ENCODE peak calls at places on chromosome 21, in nine cellular contexts. One of them, this sample, is unnamed.

GRCh38 chr21:28699186-28699585 is 293.5 kb downstream of the LTN1 start:
- DNase-seq in brain microvascular endothelial cell: no peak
- DNase-seq in effector memory CD4-positive, alpha-beta T cell: no peak
- DNase-seq in activated CD4-positive, alpha-beta T cell treated with anti-CD3 and anti-CD28 coated beads, Interleukin-2, amount 10 ng/mL, durations not matched to agents 7 days and 5 days: no peak
- DNase-seq in HuH-7.5: no peak
- DNase-seq in GM12891: no peak
- DNase-seq in C1 segment of cervical spinal cord: no peak
- DNase-seq in HAP-1: no peak
- DNase-seq in dorsolateral prefrontal cortex: no peak
- DNase-seq in this sample: no peak

GRCh38 chr21:35953570-35953969 is 106.8 kb downstream of the SETD4 start:
- DNase-seq in HuH-7.5: no peak
- DNase-seq in C1 segment of cervical spinal cord: no peak
- DNase-seq in HAP-1: no peak
- DNase-seq in brain microvascular endothelial cell: peak; percentile 42
- DNase-seq in effector memory CD4-positive, alpha-beta T cell: no peak
- DNase-seq in activated CD4-positive, alpha-beta T cell treated with anti-CD3 and anti-CD28 coated beads, Interleukin-2, amount 10 ng/mL, durations not matched to agents 7 days and 5 days: no peak
- DNase-seq in GM12891: no peak
- DNase-seq in dorsolateral prefrontal cortex: no peak
- DNase-seq in this sample: no peak

GRCh38 chr21:35438643-35439404 is 389.7 kb upstream of the RUNX1 start:
- DNase-seq in activated CD4-positive, alpha-beta T cell treated with anti-CD3 and anti-CD28 coated beads, Interleukin-2, amount 10 ng/mL, durations not matched to agents 7 days and 5 days: peak; percentile 31
- DNase-seq in HAP-1: no peak
- DNase-seq in HuH-7.5: no peak
- DNase-seq in effector memory CD4-positive, alpha-beta T cell: no peak
- DNase-seq in C1 segment of cervical spinal cord: no peak
- DNase-seq in dorsolateral prefrontal cortex: no peak
- DNase-seq in brain microvascular endothelial cell: no peak
- DNase-seq in GM12891: no peak
- DNase-seq in this sample: no peak

GRCh38 chr21:33546076-33546475 is 3.2 kb downstream of the SON start:
- DNase-seq in dorsolateral prefrontal cortex: no peak
- DNase-seq in HuH-7.5: no peak
- DNase-seq in effector memory CD4-positive, alpha-beta T cell: no peak
- DNase-seq in HAP-1: no peak
- DNase-seq in C1 segment of cervical spinal cord: no peak
- DNase-seq in GM12891: no peak
- DNase-seq in brain microvascular endothelial cell: no peak
- DNase-seq in activated CD4-positive, alpha-beta T cell treated with anti-CD3 and anti-CD28 coated beads, Interleukin-2, amount 10 ng/mL, durations not matched to agents 7 days and 5 days: no peak
- DNase-seq in this sample: no peak

GRCh38 chr21:34690041-34690792 is 21.4 kb downstream of the CLIC6 start:
- DNase-seq in activated CD4-positive, alpha-beta T cell treated with anti-CD3 and anti-CD28 coated beads, Interleukin-2, amount 10 ng/mL, durations not matched to agents 7 days and 5 days: no peak
- DNase-seq in HAP-1: no peak
- DNase-seq in brain microvascular endothelial cell: no peak
- DNase-seq in GM12891: no peak
- DNase-seq in dorsolateral prefrontal cortex: no peak
- DNase-seq in HuH-7.5: no peak
- DNase-seq in C1 segment of cervical spinal cord: no peak
- DNase-seq in effector memory CD4-positive, alpha-beta T cell: no peak
- DNase-seq in this sample: no peak

GRCh38 chr21:23951251-23951650 is 1656.0 kb downstream of the MRPL39 start:
- DNase-seq in brain microvascular endothelial cell: peak; percentile 3
- DNase-seq in HAP-1: no peak
- DNase-seq in HuH-7.5: no peak
- DNase-seq in activated CD4-positive, alpha-beta T cell treated with anti-CD3 and anti-CD28 coated beads, Interleukin-2, amount 10 ng/mL, durations not matched to agents 7 days and 5 days: no peak
- DNase-seq in effector memory CD4-positive, alpha-beta T cell: no peak
- DNase-seq in dorsolateral prefrontal cortex: no peak
- DNase-seq in GM12891: no peak
- DNase-seq in C1 segment of cervical spinal cord: no peak
- DNase-seq in this sample: no peak

GRCh38 chr21:45443595-45444181 is 38.7 kb downstream of the COL18A1 start:
- DNase-seq in GM12891: no peak
- DNase-seq in HAP-1: no peak
- DNase-seq in dorsolateral prefrontal cortex: no peak
- DNase-seq in activated CD4-positive, alpha-beta T cell treated with anti-CD3 and anti-CD28 coated beads, Interleukin-2, amount 10 ng/mL, durations not matched to agents 7 days and 5 days: no peak
- DNase-seq in effector memory CD4-positive, alpha-beta T cell: no peak
- DNase-seq in brain microvascular endothelial cell: no peak
- DNase-seq in C1 segment of cervical spinal cord: peak; percentile 23
- DNase-seq in HuH-7.5: peak; percentile 56
- DNase-seq in this sample: no peak

GRCh38 chr21:41370840-41371697 is 9.2 kb downstream of the MX2 start:
- DNase-seq in GM12891: no peak
- DNase-seq in dorsolateral prefrontal cortex: no peak
- DNase-seq in HuH-7.5: no peak
- DNase-seq in brain microvascular endothelial cell: no peak
- DNase-seq in activated CD4-positive, alpha-beta T cell treated with anti-CD3 and anti-CD28 coated beads, Interleukin-2, amount 10 ng/mL, durations not matched to agents 7 days and 5 days: no peak
- DNase-seq in C1 segment of cervical spinal cord: no peak
- DNase-seq in effector memory CD4-positive, alpha-beta T cell: no peak
- DNase-seq in HAP-1: no peak
- DNase-seq in this sample: no peak

GRCh38 chr21:37829447-37829846 is 86.8 kb downstream of the KCNJ6 start:
- DNase-seq in HAP-1: no peak
- DNase-seq in brain microvascular endothelial cell: peak; percentile 24
- DNase-seq in HuH-7.5: no peak
- DNase-seq in dorsolateral prefrontal cortex: peak; percentile 60
- DNase-seq in GM12891: no peak
- DNase-seq in C1 segment of cervical spinal cord: no peak
- DNase-seq in activated CD4-positive, alpha-beta T cell treated with anti-CD3 and anti-CD28 coated beads, Interleukin-2, amount 10 ng/mL, durations not matched to agents 7 days and 5 days: no peak
- DNase-seq in effector memory CD4-positive, alpha-beta T cell: no peak
- DNase-seq in this sample: no peak

GRCh38 chr21:19123053-19123452 is 719.5 kb upstream of the TMPRSS15 start:
- DNase-seq in C1 segment of cervical spinal cord: no peak
- DNase-seq in GM12891: no peak
- DNase-seq in dorsolateral prefrontal cortex: no peak
- DNase-seq in effector memory CD4-positive, alpha-beta T cell: no peak
- DNase-seq in activated CD4-positive, alpha-beta T cell treated with anti-CD3 and anti-CD28 coated beads, Interleukin-2, amount 10 ng/mL, durations not matched to agents 7 days and 5 days: no peak
- DNase-seq in HuH-7.5: no peak
- DNase-seq in HAP-1: no peak
- DNase-seq in brain microvascular endothelial cell: no peak
- DNase-seq in this sample: no peak

GRCh38 chr21:37225440-37225839 is 41.7 kb downstream of the VPS26C start:
- DNase-seq in dorsolateral prefrontal cortex: no peak
- DNase-seq in HuH-7.5: no peak
- DNase-seq in HAP-1: no peak
- DNase-seq in activated CD4-positive, alpha-beta T cell treated with anti-CD3 and anti-CD28 coated beads, Interleukin-2, amount 10 ng/mL, durations not matched to agents 7 days and 5 days: peak; percentile 68
- DNase-seq in brain microvascular endothelial cell: no peak
- DNase-seq in C1 segment of cervical spinal cord: no peak
- DNase-seq in GM12891: no peak
- DNase-seq in effector memory CD4-positive, alpha-beta T cell: no peak
- DNase-seq in this sample: no peak

GRCh38 chr21:41598561-41599511 is 90.9 kb upstream of the TMPRSS2 start:
- DNase-seq in HuH-7.5: no peak
- DNase-seq in brain microvascular endothelial cell: no peak
- DNase-seq in effector memory CD4-positive, alpha-beta T cell: no peak
- DNase-seq in dorsolateral prefrontal cortex: no peak
- DNase-seq in C1 segment of cervical spinal cord: no peak
- DNase-seq in GM12891: no peak
- DNase-seq in HAP-1: no peak
- DNase-seq in activated CD4-positive, alpha-beta T cell treated with anti-CD3 and anti-CD28 coated beads, Interleukin-2, amount 10 ng/mL, durations not matched to agents 7 days and 5 days: no peak
- DNase-seq in this sample: no peak

GRCh38 chr21:46005481-46005881 is 23.9 kb downstream of the COL6A1 start:
- DNase-seq in GM12891: no peak
- DNase-seq in HuH-7.5: no peak
- DNase-seq in effector memory CD4-positive, alpha-beta T cell: no peak
- DNase-seq in activated CD4-positive, alpha-beta T cell treated with anti-CD3 and anti-CD28 coated beads, Interleukin-2, amount 10 ng/mL, durations not matched to agents 7 days and 5 days: no peak
- DNase-seq in C1 segment of cervical spinal cord: no peak
- DNase-seq in brain microvascular endothelial cell: no peak
- DNase-seq in dorsolateral prefrontal cortex: no peak
- DNase-seq in HAP-1: no peak
- DNase-seq in this sample: no peak

GRCh38 chr21:29849735-29850176 is 90.0 kb downstream of the GRIK1 start:
- DNase-seq in effector memory CD4-positive, alpha-beta T cell: no peak
- DNase-seq in activated CD4-positive, alpha-beta T cell treated with anti-CD3 and anti-CD28 coated beads, Interleukin-2, amount 10 ng/mL, durations not matched to agents 7 days and 5 days: peak; percentile 59
- DNase-seq in dorsolateral prefrontal cortex: peak; percentile 55
- DNase-seq in HuH-7.5: peak; percentile 8
- DNase-seq in brain microvascular endothelial cell: peak; percentile 57
- DNase-seq in HAP-1: peak; percentile 4
- DNase-seq in C1 segment of cervical spinal cord: peak; percentile 44
- DNase-seq in GM12891: peak; percentile 17
- DNase-seq in this sample: peak; percentile 4

GRCh38 chr21:43193651-43194302 is 25.0 kb downstream of the CRYAA start:
- DNase-seq in HuH-7.5: no peak
- DNase-seq in dorsolateral prefrontal cortex: no peak
- DNase-seq in brain microvascular endothelial cell: peak; percentile 89
- DNase-seq in effector memory CD4-positive, alpha-beta T cell: no peak
- DNase-seq in HAP-1: no peak
- DNase-seq in GM12891: no peak
- DNase-seq in activated CD4-positive, alpha-beta T cell treated with anti-CD3 and anti-CD28 coated beads, Interleukin-2, amount 10 ng/mL, durations not matched to agents 7 days and 5 days: no peak
- DNase-seq in C1 segment of cervical spinal cord: no peak
- DNase-seq in this sample: peak; percentile 33

GRCh38 chr21:44426663-44427191 is 28.6 kb upstream of the LRRC3 start:
- DNase-seq in dorsolateral prefrontal cortex: peak; percentile 35
- DNase-seq in effector memory CD4-positive, alpha-beta T cell: no peak
- DNase-seq in HuH-7.5: no peak
- DNase-seq in brain microvascular endothelial cell: no peak
- DNase-seq in HAP-1: no peak
- DNase-seq in activated CD4-positive, alpha-beta T cell treated with anti-CD3 and anti-CD28 coated beads, Interleukin-2, amount 10 ng/mL, durations not matched to agents 7 days and 5 days: no peak
- DNase-seq in C1 segment of cervical spinal cord: no peak
- DNase-seq in GM12891: no peak
- DNase-seq in this sample: no peak

GRCh38 chr21:38984568-38984967 is 178.8 kb downstream of the ETS2 start:
- DNase-seq in C1 segment of cervical spinal cord: no peak
- DNase-seq in brain microvascular endothelial cell: no peak
- DNase-seq in dorsolateral prefrontal cortex: no peak
- DNase-seq in HAP-1: no peak
- DNase-seq in activated CD4-positive, alpha-beta T cell treated with anti-CD3 and anti-CD28 coated beads, Interleukin-2, amount 10 ng/mL, durations not matched to agents 7 days and 5 days: no peak
- DNase-seq in GM12891: no peak
- DNase-seq in HuH-7.5: no peak
- DNase-seq in effector memory CD4-positive, alpha-beta T cell: no peak
- DNase-seq in this sample: no peak

GRCh38 chr21:45906859-45907258 is 74.7 kb upstream of the COL6A1 start:
- DNase-seq in HAP-1: no peak
- DNase-seq in dorsolateral prefrontal cortex: no peak
- DNase-seq in GM12891: no peak
- DNase-seq in brain microvascular endothelial cell: no peak
- DNase-seq in activated CD4-positive, alpha-beta T cell treated with anti-CD3 and anti-CD28 coated beads, Interleukin-2, amount 10 ng/mL, durations not matched to agents 7 days and 5 days: no peak
- DNase-seq in effector memory CD4-positive, alpha-beta T cell: no peak
- DNase-seq in HuH-7.5: no peak
- DNase-seq in C1 segment of cervical spinal cord: no peak
- DNase-seq in this sample: no peak

GRCh38 chr21:35475006-35475405 is 425.9 kb upstream of the RUNX1 start:
- DNase-seq in HuH-7.5: no peak
- DNase-seq in activated CD4-positive, alpha-beta T cell treated with anti-CD3 and anti-CD28 coated beads, Interleukin-2, amount 10 ng/mL, durations not matched to agents 7 days and 5 days: no peak
- DNase-seq in C1 segment of cervical spinal cord: no peak
- DNase-seq in brain microvascular endothelial cell: peak; percentile 37
- DNase-seq in HAP-1: no peak
- DNase-seq in dorsolateral prefrontal cortex: no peak
- DNase-seq in effector memory CD4-positive, alpha-beta T cell: no peak
- DNase-seq in GM12891: no peak
- DNase-seq in this sample: peak; percentile 26

GRCh38 chr21:20662523-20662922 is 335.7 kb upstream of the NCAM2 start:
- DNase-seq in HuH-7.5: no peak
- DNase-seq in HAP-1: peak; percentile 4
- DNase-seq in C1 segment of cervical spinal cord: no peak
- DNase-seq in GM12891: no peak
- DNase-seq in effector memory CD4-positive, alpha-beta T cell: no peak
- DNase-seq in dorsolateral prefrontal cortex: no peak
- DNase-seq in activated CD4-positive, alpha-beta T cell treated with anti-CD3 and anti-CD28 coated beads, Interleukin-2, amount 10 ng/mL, durations not matched to agents 7 days and 5 days: no peak
- DNase-seq in brain microvascular endothelial cell: no peak
- DNase-seq in this sample: no peak

GRCh38 chr21:42703173-42703908 is 49.9 kb downstream of the PDE9A start:
- DNase-seq in activated CD4-positive, alpha-beta T cell treated with anti-CD3 and anti-CD28 coated beads, Interleukin-2, amount 10 ng/mL, durations not matched to agents 7 days and 5 days: no peak
- DNase-seq in dorsolateral prefrontal cortex: no peak
- DNase-seq in HuH-7.5: no peak
- DNase-seq in brain microvascular endothelial cell: no peak
- DNase-seq in effector memory CD4-positive, alpha-beta T cell: no peak
- DNase-seq in C1 segment of cervical spinal cord: no peak
- DNase-seq in GM12891: no peak
- DNase-seq in HAP-1: no peak
- DNase-seq in this sample: no peak

GRCh38 chr21:43750339-43751033 is 25.6 kb downstream of the CSTB start:
- DNase-seq in HAP-1: no peak
- DNase-seq in GM12891: no peak
- DNase-seq in HuH-7.5: no peak
- DNase-seq in effector memory CD4-positive, alpha-beta T cell: no peak
- DNase-seq in activated CD4-positive, alpha-beta T cell treated with anti-CD3 and anti-CD28 coated beads, Interleukin-2, amount 10 ng/mL, durations not matched to agents 7 days and 5 days: no peak
- DNase-seq in dorsolateral prefrontal cortex: no peak
- DNase-seq in C1 segment of cervical spinal cord: no peak
- DNase-seq in brain microvascular endothelial cell: no peak
- DNase-seq in this sample: no peak

GRCh38 chr21:33884361-33885157 is 31.0 kb downstream of the ATP5PO start:
- DNase-seq in effector memory CD4-positive, alpha-beta T cell: no peak
- DNase-seq in HAP-1: no peak
- DNase-seq in C1 segment of cervical spinal cord: no peak
- DNase-seq in HuH-7.5: no peak
- DNase-seq in GM12891: no peak
- DNase-seq in dorsolateral prefrontal cortex: no peak
- DNase-seq in brain microvascular endothelial cell: no peak
- DNase-seq in activated CD4-positive, alpha-beta T cell treated with anti-CD3 and anti-CD28 coated beads, Interleukin-2, amount 10 ng/mL, durations not matched to agents 7 days and 5 days: no peak
- DNase-seq in this sample: peak; percentile 31

GRCh38 chr21:29104239-29104708 is 26.2 kb upstream of the MAP3K7CL start:
- DNase-seq in HAP-1: no peak
- DNase-seq in brain microvascular endothelial cell: no peak
- DNase-seq in effector memory CD4-positive, alpha-beta T cell: no peak
- DNase-seq in C1 segment of cervical spinal cord: no peak
- DNase-seq in HuH-7.5: no peak
- DNase-seq in GM12891: no peak
- DNase-seq in activated CD4-positive, alpha-beta T cell treated with anti-CD3 and anti-CD28 coated beads, Interleukin-2, amount 10 ng/mL, durations not matched to agents 7 days and 5 days: no peak
- DNase-seq in dorsolateral prefrontal cortex: no peak
- DNase-seq in this sample: no peak

GRCh38 chr21:37710555-37711293 is 205.5 kb downstream of the KCNJ6 start:
- DNase-seq in brain microvascular endothelial cell: peak; percentile 12
- DNase-seq in activated CD4-positive, alpha-beta T cell treated with anti-CD3 and anti-CD28 coated beads, Interleukin-2, amount 10 ng/mL, durations not matched to agents 7 days and 5 days: no peak
- DNase-seq in effector memory CD4-positive, alpha-beta T cell: no peak
- DNase-seq in dorsolateral prefrontal cortex: no peak
- DNase-seq in C1 segment of cervical spinal cord: no peak
- DNase-seq in HuH-7.5: no peak
- DNase-seq in HAP-1: no peak
- DNase-seq in GM12891: no peak
- DNase-seq in this sample: no peak

GRCh38 chr21:21286170-21286798 is 288.1 kb downstream of the NCAM2 start:
- DNase-seq in HuH-7.5: no peak
- DNase-seq in brain microvascular endothelial cell: no peak
- DNase-seq in C1 segment of cervical spinal cord: no peak
- DNase-seq in activated CD4-positive, alpha-beta T cell treated with anti-CD3 and anti-CD28 coated beads, Interleukin-2, amount 10 ng/mL, durations not matched to agents 7 days and 5 days: no peak
- DNase-seq in effector memory CD4-positive, alpha-beta T cell: no peak
- DNase-seq in HAP-1: no peak
- DNase-seq in dorsolateral prefrontal cortex: no peak
- DNase-seq in GM12891: no peak
- DNase-seq in this sample: no peak

GRCh38 chr21:39386899-39387298 is 38.0 kb upstream of the HMGN1 start:
- DNase-seq in GM12891: no peak
- DNase-seq in effector memory CD4-positive, alpha-beta T cell: no peak
- DNase-seq in C1 segment of cervical spinal cord: no peak
- DNase-seq in HuH-7.5: no peak
- DNase-seq in dorsolateral prefrontal cortex: no peak
- DNase-seq in HAP-1: no peak
- DNase-seq in activated CD4-positive, alpha-beta T cell treated with anti-CD3 and anti-CD28 coated beads, Interleukin-2, amount 10 ng/mL, durations not matched to agents 7 days and 5 days: no peak
- DNase-seq in brain microvascular endothelial cell: no peak
- DNase-seq in this sample: no peak

GRCh38 chr21:36028127-36029069 is 31.9 kb downstream of the SETD4 start:
- DNase-seq in HuH-7.5: peak; percentile 65
- DNase-seq in GM12891: peak; percentile 55
- DNase-seq in C1 segment of cervical spinal cord: peak; percentile 58
- DNase-seq in brain microvascular endothelial cell: peak; percentile 66
- DNase-seq in effector memory CD4-positive, alpha-beta T cell: peak; percentile 36
- DNase-seq in HAP-1: peak; percentile 60
- DNase-seq in dorsolateral prefrontal cortex: peak; percentile 75
- DNase-seq in activated CD4-positive, alpha-beta T cell treated with anti-CD3 and anti-CD28 coated beads, Interleukin-2, amount 10 ng/mL, durations not matched to agents 7 days and 5 days: peak; percentile 66
- DNase-seq in this sample: no peak